ENCODE peak calls at places on chromosomes 2 and 18, in six cellular contexts. L is cardiac fibroblast, B is Kasumi-1, I is amniotic stem cell, P is GM18507, E is endodermal cell. Z is an unnamed sample.
A peak's percentile ranks its signal among the peaks of the same experiment; 100 is the strongest.

GRCh38 chr18:21463718-21464117 is 136.8 kb downstream of the ESCO1 start:
- DNase-seq in I (no peak), P (no peak), L (no peak), B (no peak), E (no peak), Z (no peak)

GRCh38 chr2:7427293-7428060 is 510.3 kb downstream of the RNF144A start:
- DNase-seq in P (peak; percentile 29), I (peak; percentile 18), E (peak; percentile 52), B (peak; percentile 38), L (peak; percentile 77), Z (peak; percentile 88)

GRCh38 chr2:176763871-176764404 is 448.7 kb upstream of the HNRNPA3 start:
- DNase-seq in I (no peak), B (no peak), L (no peak), E (peak; percentile 81), P (no peak), Z (peak; percentile 33)

GRCh38 chr2:44245068-44245861 is 30.0 kb upstream of the SLC3A1 start:
- DNase-seq in E (no peak), L (no peak), P (no peak), B (no peak), I (no peak), Z (no peak)

GRCh38 chr18:21911551-21911950 is 171.0 kb downstream of the MIB1 start:
- DNase-seq in E (no peak), P (no peak), B (no peak), L (no peak), I (no peak), Z (no peak)

GRCh38 chr18:48782381-48782841 is 168.4 kb downstream of the SMAD7 start:
- DNase-seq in I (no peak), P (no peak), L (no peak), B (no peak), E (no peak), Z (no peak)

GRCh38 chr2:44934521-44934961 is 7.0 kb upstream of the SIX3 start:
- DNase-seq in I (no peak), E (peak; percentile 78), B (peak; percentile 16), L (no peak), P (no peak), Z (no peak)

GRCh38 chr2:217955881-217956493 is 46.8 kb downstream of the TNS1 start:
- DNase-seq in P (no peak), L (no peak), I (no peak), E (no peak), B (no peak), Z (no peak)

GRCh38 chr2:113973856-113974255 is 84.0 kb downstream of the ACTR3 start:
- DNase-seq in E (no peak), L (no peak), B (no peak), I (no peak), P (no peak), Z (no peak)

GRCh38 chr2:133198678-133199077 is 369.6 kb downstream of the NCKAP5 start:
- DNase-seq in B (no peak), P (no peak), E (no peak), L (no peak), I (no peak), Z (no peak)

GRCh38 chr2:20141056-20141762 is 83.7 kb downstream of the SDC1 start:
- DNase-seq in P (no peak), B (no peak), E (peak; percentile 79), L (peak; percentile 96), I (peak; percentile 90), Z (no peak)

GRCh38 chr18:65093341-65093740 is 657.5 kb upstream of the CDH7 start:
- DNase-seq in B (no peak), L (no peak), E (no peak), P (no peak), I (no peak), Z (no peak)

GRCh38 chr2:88666576-88666975 is 24.9 kb upstream of the RPIA start:
- DNase-seq in I (no peak), E (peak; percentile 63), L (no peak), B (no peak), P (no peak), Z (no peak)

GRCh38 chr2:167140330-167140729 is 252.1 kb downstream of the XIRP2 start:
- DNase-seq in E (no peak), L (no peak), I (no peak), B (no peak), P (no peak), Z (no peak)

GRCh38 chr2:161423351-161424178 is 7.5 kb downstream of the TBR1 start:
- DNase-seq in E (peak; percentile 87), B (no peak), I (no peak), P (no peak), L (no peak), Z (no peak)

GRCh38 chr18:3451989-3452749 is 2.2 kb downstream of the TGIF1 start:
- DNase-seq in P (no peak), L (peak; percentile 74), E (peak; percentile 64), B (no peak), I (no peak), Z (no peak)

GRCh38 chr2:187360286-187360685 is 87.8 kb downstream of the CALCRL start:
- DNase-seq in E (no peak), I (no peak), P (no peak), L (peak; percentile 85), B (no peak), Z (no peak)

GRCh38 chr2:216535454-216535995 is 36.9 kb downstream of the RPL37A start:
- DNase-seq in L (peak; percentile 93), B (peak; percentile 2), I (peak; percentile 87), E (peak; percentile 44), P (no peak), Z (no peak)

GRCh38 chr2:191622374-191623320 is 55.3 kb upstream of the NABP1 start:
- DNase-seq in P (no peak), B (peak; percentile 20), E (no peak), I (no peak), L (no peak), Z (no peak)

GRCh38 chr2:189260361-189260761 is 80.8 kb upstream of the COL5A2 start:
- DNase-seq in E (no peak), I (no peak), L (no peak), B (no peak), P (no peak), Z (no peak)

GRCh38 chr2:238336151-238336550 is 15.8 kb downstream of the TRAF3IP1 start:
- DNase-seq in P (no peak), L (no peak), B (no peak), I (no peak), E (no peak), Z (no peak)

GRCh38 chr2:23475473-23475872 is 90.5 kb downstream of the KLHL29 start:
- DNase-seq in I (no peak), L (no peak), E (peak; percentile 75), P (no peak), B (no peak), Z (no peak)

Z was measured in NAMALWA.